ENCODE peak calls at places on chromosomes 16 and 17, in four cellular contexts. H is endothelial cell of umbilical vein; D is prostate gland; Y is CD8-positive, alpha-beta memory T cell. X is an unnamed sample.

GRCh38 chr17:74691151-74691550 is 21.6 kb downstream of the CD300LF start:
- DNase-seq in H (no peak), D (no peak), Y (no peak), X (no peak)

GRCh38 chr17:49565948-49566491 is 9.7 kb upstream of the NXPH3 start:
- DNase-seq in H (no peak), D (peak; percentile 85), Y (no peak), X (peak; percentile 77)

GRCh38 chr17:42107597-42108576 is 4.6 kb downstream of the DHX58 start:
- DNase-seq in H (peak; percentile 58), D (peak; percentile 47), Y (peak; percentile 86), X (no peak)

GRCh38 chr17:36008998-36009665 is 7.8 kb upstream of the CCL15 start:
- DNase-seq in H (peak; percentile 36), D (no peak), Y (no peak), X (no peak)

GRCh38 chr16:88194397-88195020 is 188.2 kb upstream of the ZNF469 start:
- DNase-seq in H (no peak), D (no peak), Y (no peak), X (no peak)

GRCh38 chr17:29659155-29659554 is 36.4 kb upstream of the CORO6 start:
- DNase-seq in H (no peak), D (no peak), Y (no peak), X (no peak)

GRCh38 chr16:80947708-80948615 is 58.7 kb downstream of the CMC2 start:
- DNase-seq in H (peak; percentile 72), D (no peak), Y (no peak), X (no peak)

GRCh38 chr17:39699818-39700147 is at the start of gene ERBB2:
- DNase-seq in H (peak; percentile 57), D (peak; percentile 86), Y (no peak), X (no peak)

GRCh38 chr16:23333034-23333579 is 31.0 kb downstream of the SCNN1B start:
- DNase-seq in H (no peak), D (no peak), Y (no peak), X (no peak)

GRCh38 chr17:75082683-75083082 is 5.1 kb upstream of the SLC16A5 start:
- DNase-seq in H (no peak), D (no peak), Y (no peak), X (no peak)

GRCh38 chr17:9513266-9513665 is 62.4 kb downstream of the STX8 start:
- DNase-seq in H (no peak), D (no peak), Y (no peak), X (no peak)

GRCh38 chr16:15605869-15606520 is 37.0 kb downstream of the MARF1 start:
- DNase-seq in H (no peak), D (no peak), Y (no peak), X (no peak)

DNA sequence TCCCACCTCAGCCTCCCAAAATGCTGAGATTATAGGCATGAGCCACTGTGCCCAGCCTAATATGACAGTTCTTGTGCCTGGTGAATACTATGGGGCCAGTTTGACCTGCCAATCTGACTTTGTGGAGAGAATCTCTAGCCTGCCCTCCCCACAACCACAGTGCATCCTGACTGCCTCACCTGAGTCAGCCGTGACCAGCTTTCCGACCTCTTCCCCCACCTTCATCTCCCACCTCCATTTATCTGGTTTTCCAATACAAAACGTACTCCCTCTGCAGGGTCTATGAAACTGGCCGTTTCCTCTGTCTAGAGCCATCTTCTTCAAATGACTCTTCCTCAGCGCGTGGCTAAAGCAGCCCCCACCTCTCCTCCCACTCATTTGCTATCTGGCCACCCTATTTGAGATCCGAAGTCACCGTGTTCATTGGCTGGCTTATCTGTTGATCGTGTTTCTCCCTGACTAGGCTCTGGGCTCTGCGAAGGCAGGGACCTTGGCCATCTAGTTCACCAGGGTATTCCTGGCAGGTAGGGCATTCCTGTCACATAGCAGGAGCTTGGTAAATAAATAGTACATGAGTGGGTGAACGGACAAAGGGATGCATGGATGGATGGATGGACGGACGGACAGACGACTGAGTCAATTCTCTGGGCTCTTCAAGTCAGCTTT is 22.3 kb upstream of the PLLP start:
- DNase-seq in H (no peak), D (no peak), Y (no peak), X (no peak)
- H3K27ac ChIP-seq in H (no peak overlapping the region), D (no peak overlapping the region), Y (no peak overlapping the region), X (peak overlapping the region; percentile 95)

GRCh38 chr16:69937465-69937951 is 13.6 kb upstream of the CLEC18A start:
- DNase-seq in H (no peak), D (no peak), Y (no peak), X (no peak)

GRCh38 chr16:69939821-69940585 is 11.1 kb upstream of the CLEC18A start:
- DNase-seq in H (no peak), D (no peak), Y (no peak), X (no peak)

GRCh38 chr16:69941251-69942098 is 9.7 kb upstream of the CLEC18A start:
- DNase-seq in H (no peak), D (no peak), Y (no peak), X (no peak)

GRCh38 chr16:69940676-69941075 is 10.5 kb upstream of the CLEC18A start:
- DNase-seq in H (no peak), D (no peak), Y (no peak), X (no peak)

DNA sequence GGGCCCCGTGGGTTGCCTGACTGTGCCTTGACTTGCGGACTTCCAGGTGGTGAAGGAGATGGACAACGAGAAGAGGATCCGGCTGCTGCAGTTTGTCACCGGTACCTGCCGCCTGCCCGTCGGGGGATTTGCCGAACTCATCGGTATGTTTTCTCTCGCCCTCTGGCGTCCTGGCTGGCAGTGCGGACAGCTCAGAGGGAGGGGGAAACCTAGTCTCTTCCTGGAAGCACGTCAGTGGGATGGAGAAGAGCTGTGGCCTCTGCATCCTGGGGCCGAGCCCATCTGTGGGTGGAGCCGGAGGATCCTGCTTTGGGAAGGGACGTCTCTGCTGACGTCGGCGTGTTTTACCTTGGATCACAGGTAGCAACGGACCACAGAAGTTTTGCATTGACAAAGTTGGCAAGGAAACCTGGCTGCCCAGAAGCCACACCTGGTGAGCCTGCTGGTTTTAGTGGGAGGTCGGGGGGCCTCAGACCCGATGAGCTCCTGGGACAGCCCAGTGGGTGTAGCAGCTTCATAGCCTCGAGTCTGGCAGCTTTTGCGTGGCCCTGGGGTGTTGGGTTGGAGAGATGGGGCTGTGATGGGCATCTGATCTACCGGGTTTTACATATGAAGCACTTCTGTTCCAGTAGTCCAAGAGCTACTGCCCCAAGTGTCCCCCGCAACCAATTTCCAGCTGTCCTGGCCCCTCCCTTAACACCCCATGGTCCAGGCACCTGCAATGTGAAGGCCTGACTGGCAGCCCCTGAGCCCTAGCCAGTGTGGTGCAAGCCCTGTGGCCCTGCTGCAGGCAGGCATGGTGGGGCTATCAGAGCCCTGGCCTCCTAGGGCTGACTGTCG is 11.9 kb upstream of the CLEC18A start:
- DNase-seq in H (no peak), D (no peak), Y (no peak), X (no peak)
- H3K36me3 ChIP-seq in H (peaks cover 32% of the 10 kb centered on the region), D (peaks cover 21% of the 10 kb centered on the region), Y (peaks cover 20% of the 10 kb centered on the region), X (peaks cover 50% of the 10 kb centered on the region)

GRCh38 chr17:60563743-60564142 is 36.2 kb upstream of the PPM1D start:
- DNase-seq in H (no peak), D (no peak), Y (no peak), X (no peak)
- H3K27ac ChIP-seq in H (no peak overlapping the region), D (no peak overlapping the region), Y (no peak overlapping the region), X (no peak overlapping the region)

DNA sequence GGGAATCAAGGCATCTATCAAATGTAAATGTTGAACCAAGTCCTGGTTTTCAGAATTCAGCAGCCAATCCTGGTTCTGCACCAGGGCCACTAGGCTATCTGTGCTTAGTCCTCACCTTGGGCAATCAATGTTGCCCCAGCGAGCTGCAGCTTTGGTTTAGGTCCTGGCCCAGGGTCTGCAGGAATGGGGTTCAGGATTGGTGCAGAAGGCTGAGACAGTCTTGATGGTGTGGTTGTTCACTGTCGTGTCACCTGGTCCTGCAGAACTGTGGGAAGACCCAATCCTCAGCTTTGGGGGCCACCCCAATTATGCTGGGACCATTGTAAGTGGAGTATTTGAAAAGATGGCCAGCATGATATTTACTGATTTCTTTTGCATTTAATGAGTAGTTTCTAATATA is 10.6 kb downstream of the TERF2IP start:
- DNase-seq in H (no peak), D (no peak), Y (no peak), X (no peak)
- H3K36me3 ChIP-seq in H (peaks cover 17% of the 10 kb centered on the region), D (peaks cover 11% of the 10 kb centered on the region), Y (peaks cover 39% of the 10 kb centered on the region), X (peaks cover 38% of the 10 kb centered on the region)

DNA sequence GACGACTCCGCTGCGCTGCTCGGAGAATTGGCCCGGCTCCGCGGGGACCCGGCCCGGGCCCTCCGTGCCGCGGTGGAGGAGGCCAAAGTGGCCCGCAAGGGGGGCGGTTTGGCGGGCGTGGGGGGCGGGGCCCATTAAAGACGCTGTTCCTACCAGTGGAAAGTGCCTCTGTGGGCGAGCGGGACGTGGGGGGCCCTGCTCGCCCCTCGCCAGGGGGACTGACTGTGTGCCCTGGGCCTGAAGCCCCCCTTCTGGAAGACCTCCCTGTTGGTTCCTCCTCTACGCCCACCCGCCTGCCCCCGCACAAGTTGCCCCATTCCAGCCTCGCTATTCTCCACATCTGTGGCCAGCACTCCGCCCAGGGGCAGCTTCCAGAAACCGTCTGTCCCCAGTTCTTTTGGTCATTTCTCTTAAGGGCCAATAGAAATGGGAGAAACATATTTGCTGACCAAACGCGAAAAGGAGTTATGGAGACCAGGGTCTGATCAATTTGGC is 1.9 kb upstream of the FGF11 start:
- DNase-seq in H (no peak), D (no peak), Y (no peak), X (no peak)
- H3K27ac ChIP-seq in H (no peak overlapping the region), D (peak overlapping the region; percentile 81), Y (no peak overlapping the region), X (no peak overlapping the region)

GRCh38 chr17:64598672-64599071 is 63.4 kb downstream of the SMURF2 start:
- DNase-seq in H (no peak), D (no peak), Y (no peak), X (no peak)
- H3K36me3 ChIP-seq in H (peaks cover 7% of the 10 kb centered on the region), D (no peaks in the 10 kb centered on the region), Y (no peaks in the 10 kb centered on the region), X (peaks cover 14% of the 10 kb centered on the region)

X was measured in thoracic aorta.